ENCODE peak calls at places on chromosomes 4 and X, in six cellular contexts. L is HepG2, H is SK-N-SH, J is ascending aorta, X is MM.1S, E is breast epithelium. Y is an unnamed sample.
A peak's percentile ranks its signal among the peaks of the same experiment; 100 is the strongest.

GRCh38 chr4:15374697-15375096 is 53.1 kb upstream of the C1QTNF7 start:
- DNase-seq in H (no peak), J (no peak), X (no peak), E (no peak), L (no peak), Y (peak; percentile 51)

GRCh38 chr4:80116516-80116915 is 43.5 kb upstream of the ANTXR2 start:
- DNase-seq in H (no peak), L (no peak), X (no peak), E (no peak), J (no peak), Y (no peak)

GRCh38 chrX:151505796-151506195 is 57.7 kb upstream of the PASD1 start:
- DNase-seq in H (peak; percentile 4), J (no peak), E (no peak), L (peak; percentile 3), X (no peak), Y (peak; percentile 0)

GRCh38 chr4:102625232-102625930 is 124.2 kb downstream of the NFKB1 start:
- DNase-seq in H (peak; percentile 30), J (no peak), X (peak; percentile 80), E (no peak), L (peak; percentile 59), Y (peak; percentile 50)

GRCh38 chr4:183407128-183407585 is 37.3 kb upstream of the CDKN2AIP start:
- DNase-seq in J (peak; percentile 90), L (peak; percentile 60), X (peak; percentile 87), E (peak; percentile 58), H (peak; percentile 92), Y (peak; percentile 83)

GRCh38 chr4:11420327-11420726 is 8.4 kb downstream of the HS3ST1 start:
- DNase-seq in E (no peak), L (no peak), H (no peak), X (no peak), J (no peak), Y (no peak)

GRCh38 chr4:142845293-142846070 is 619 bp downstream of the INPP4B start:
- DNase-seq in E (no peak), H (peak; percentile 44), L (no peak), J (peak; percentile 68), X (no peak), Y (peak; percentile 54)

GRCh38 chr4:139934336-139934735 is 219.6 kb downstream of the MAML3 start:
- DNase-seq in J (no peak), X (no peak), H (peak; percentile 68), E (no peak), L (no peak), Y (peak; percentile 33)

GRCh38 chr4:1549638-1550035 is 134.5 kb downstream of the FAM53A start:
- DNase-seq in X (no peak), E (no peak), J (no peak), L (no peak), H (no peak), Y (no peak)

GRCh38 chr4:187451776-187452175 is 543.8 kb upstream of the ZFP42 start:
- DNase-seq in L (no peak), H (no peak), E (no peak), X (no peak), J (no peak), Y (no peak)

GRCh38 chr4:19776021-19776459 is 475.7 kb upstream of the SLIT2 start:
- DNase-seq in L (no peak), H (no peak), E (no peak), J (no peak), X (no peak), Y (peak; percentile 17)

GRCh38 chr4:7029921-7030320 is 13.3 kb upstream of the TADA2B start:
- DNase-seq in H (no peak), J (no peak), E (no peak), X (no peak), L (no peak), Y (no peak)

GRCh38 chr4:47278631-47279030 is 184.9 kb downstream of the COMMD8 start:
- DNase-seq in H (no peak), E (no peak), L (no peak), J (no peak), X (no peak), Y (no peak)

GRCh38 chr4:48699470-48699869 is 80.6 kb downstream of the FRYL start:
- DNase-seq in X (no peak), H (no peak), E (no peak), J (no peak), L (peak; percentile 7), Y (no peak)

GRCh38 chr4:13207224-13207623 is 276.9 kb downstream of the RAB28 start:
- DNase-seq in L (no peak), H (no peak), E (no peak), X (no peak), J (no peak), Y (no peak)

GRCh38 chr4:41258783-41259182 is 2.1 kb downstream of the UCHL1 start:
- DNase-seq in H (peak; percentile 54), J (no peak), L (peak; percentile 18), X (peak; percentile 68), E (no peak), Y (peak; percentile 39)

DNA sequence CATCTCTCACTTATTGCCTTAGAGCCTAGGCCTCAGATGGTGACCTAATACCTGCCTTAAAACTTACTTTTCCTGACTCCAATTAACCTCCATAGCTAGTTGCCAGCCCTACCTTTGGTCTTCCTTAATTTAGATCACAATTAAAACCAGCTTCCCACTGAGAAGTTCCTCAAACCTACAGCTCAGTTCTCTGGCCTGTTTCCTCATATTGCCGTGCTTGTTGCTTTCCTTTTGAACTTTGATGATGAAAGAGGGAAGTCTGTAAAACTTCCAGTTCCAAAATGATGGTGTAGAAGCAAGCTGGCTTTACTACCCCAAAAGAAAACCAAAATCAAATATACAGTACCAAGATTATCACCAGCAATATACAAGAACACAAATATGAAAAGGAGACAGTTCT is 28.9 kb upstream of the CAMK2D start:
- DNase-seq in E (no peak), J (no peak), X (no peak), L (no peak), H (no peak), Y (no peak)
- H3K4me3 ChIP-seq in E (no peak overlapping the region), J (no peak overlapping the region), X (no peak overlapping the region), L (no peak overlapping the region), H (no peak overlapping the region), Y (no peak overlapping the region)

GRCh38 chr4:158770671-158771070 is 1.8 kb downstream of the FNIP2 start:
- DNase-seq in H (no peak), E (no peak), J (no peak), L (no peak), X (no peak), Y (no peak)
- H3K4me3 ChIP-seq in H (no peak overlapping the region), E (peak overlapping the region; percentile 80), J (peak overlapping the region; percentile 86), L (peak overlapping the region; percentile 91), X (no peak overlapping the region), Y (peak overlapping the region; percentile 99)

DNA sequence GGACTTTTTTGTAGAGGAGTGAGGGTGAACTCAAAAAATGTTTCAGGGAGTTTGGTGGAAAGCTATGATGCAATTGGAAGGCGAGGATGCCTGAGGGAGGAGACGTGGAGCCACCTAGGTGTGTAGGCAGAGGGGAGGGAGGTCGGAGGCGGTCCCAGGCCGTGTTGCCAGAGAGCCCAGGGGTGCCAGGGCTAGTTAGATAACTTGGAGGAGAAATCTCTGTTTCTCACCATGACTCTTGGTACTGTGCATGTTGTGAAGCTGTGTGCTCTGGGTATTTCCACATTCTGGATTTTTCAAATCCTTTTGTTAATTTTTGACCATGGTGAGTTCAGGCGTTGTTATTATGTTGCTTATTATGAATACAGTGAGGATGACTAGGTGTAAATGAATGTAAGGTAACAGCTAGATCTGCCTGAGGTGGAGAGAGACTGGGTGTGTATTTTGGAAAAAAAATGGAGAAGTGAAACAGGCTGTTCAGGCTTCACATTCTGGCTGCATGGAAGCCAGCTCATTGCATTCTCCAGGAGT is 4.5 kb downstream of the RAB9A start:
- DNase-seq in J (no peak), H (no peak), L (no peak), E (peak; percentile 51), X (no peak), Y (no peak)
- H3K4me3 ChIP-seq in J (peak overlapping the region; percentile 8), H (no peak overlapping the region), L (no peak overlapping the region), E (peak overlapping the region; percentile 32), X (no peak overlapping the region), Y (no peak overlapping the region)

GRCh38 chrX:9995855-9996339 is 28.7 kb downstream of the CLDN34 start:
- DNase-seq in J (peak; percentile 90), H (peak; percentile 83), L (peak; percentile 60), X (peak; percentile 43), E (peak; percentile 70), Y (peak; percentile 89)
- H3K4me3 ChIP-seq in J (no peak overlapping the region), H (no peak overlapping the region), L (no peak overlapping the region), X (no peak overlapping the region), E (no peak overlapping the region), Y (no peak overlapping the region)

GRCh38 chrX:68648960-68649359 is 1.5 kb downstream of the STARD8 start:
- DNase-seq in E (no peak), L (no peak), J (no peak), X (no peak), H (no peak), Y (no peak)
- H3K4me3 ChIP-seq in E (no peak overlapping the region), L (no peak overlapping the region), J (no peak overlapping the region), X (no peak overlapping the region), H (no peak overlapping the region), Y (no peak overlapping the region)

GRCh38 chr4:74159397-74159709 is 1.4 kb downstream of the MTHFD2L start:
- DNase-seq in E (no peak), J (no peak), H (no peak), L (no peak), X (no peak), Y (no peak)

GRCh38 chr4:74157743-74158560 is at the start of gene MTHFD2L:
- DNase-seq in H (peak; percentile 98), J (peak; percentile 97), X (peak; percentile 88), E (peak; percentile 90), L (peak; percentile 93), Y (peak; percentile 97)

GRCh38 chr4:74156521-74156920 is 1.4 kb upstream of the MTHFD2L start:
- DNase-seq in L (no peak), H (no peak), J (no peak), X (no peak), E (no peak), Y (no peak)

GRCh38 chr4:74158561-74159396 is 861 bp downstream of the MTHFD2L start:
- DNase-seq in J (no peak), X (no peak), E (no peak), L (no peak), H (no peak), Y (no peak)

DNA sequence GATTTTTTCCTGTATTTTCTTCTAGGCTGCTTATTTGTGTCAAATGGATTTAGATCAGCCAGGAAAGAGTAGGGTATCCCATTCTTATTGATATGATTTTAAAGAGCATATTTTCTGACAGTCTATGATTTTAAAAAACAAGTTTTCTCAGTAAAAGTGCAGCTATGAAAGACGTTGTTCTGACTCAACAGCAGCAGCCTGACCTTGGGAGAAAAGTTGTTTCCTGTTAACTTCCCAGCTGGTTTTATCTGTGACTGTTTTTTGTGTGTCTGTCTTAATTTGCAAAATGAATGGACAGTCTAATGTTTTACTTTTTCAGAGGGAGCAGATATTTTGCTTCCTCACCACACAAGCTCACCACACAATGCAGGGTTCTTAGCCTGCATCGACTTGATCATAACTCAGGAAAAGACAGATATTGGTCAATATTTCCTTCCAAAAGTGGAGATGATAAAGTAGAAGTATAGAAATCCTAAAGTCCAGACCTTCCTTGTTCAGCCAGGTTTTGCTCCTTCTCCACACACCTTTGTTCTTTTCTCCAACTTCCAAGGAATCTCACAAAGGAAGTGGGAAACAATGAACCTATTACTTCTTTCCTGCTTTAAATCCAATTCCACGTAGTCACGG is 689 bp upstream of the MTHFD2L start:
- DNase-seq in E (no peak), H (no peak), L (peak; percentile 12), X (no peak), J (no peak), Y (no peak)
- H3K4me3 ChIP-seq in E (peak overlapping the region; percentile 91), H (peak overlapping the region; percentile 90), L (peak overlapping the region; percentile 86), X (peak overlapping the region; percentile 86), J (peak overlapping the region; percentile 82), Y (peak overlapping the region; percentile 52)